ENCODE peak calls at places on chromosomes 6 and 20, in five cellular contexts. One of them, this sample, is unnamed. For H3K9me3, the result is how much of the 10 kb centered on the place peaks cover.

GRCh38 chr20:44522841-44523240 is 971 bp upstream of the SERINC3 start:
- DNase-seq in mammary epithelial cell: no peak
- DNase-seq in IMR-90: no peak
- DNase-seq in SK-N-SH: no peak
- DNase-seq in hepatocyte: no peak
- DNase-seq in this sample: no peak

GRCh38 chr6:46921731-46922130 is at the start of gene ADGRF5:
- DNase-seq in mammary epithelial cell: no peak
- DNase-seq in hepatocyte: no peak
- DNase-seq in IMR-90: no peak
- DNase-seq in SK-N-SH: no peak
- DNase-seq in this sample: no peak

GRCh38 chr6:90015883-90016282 is 121.6 kb downstream of the GJA10 start:
- DNase-seq in mammary epithelial cell: no peak
- DNase-seq in IMR-90: no peak
- DNase-seq in SK-N-SH: no peak
- DNase-seq in hepatocyte: no peak
- DNase-seq in this sample: no peak

GRCh38 chr6:107985701-107986100 is 27.7 kb upstream of the SEC63 start:
- DNase-seq in mammary epithelial cell: no peak
- DNase-seq in IMR-90: no peak
- DNase-seq in SK-N-SH: no peak
- DNase-seq in hepatocyte: no peak
- DNase-seq in this sample: no peak

GRCh38 chr6:52995913-52996685 is 1.0 kb upstream of the GSTA4 start:
- DNase-seq in hepatocyte: peak
- DNase-seq in SK-N-SH: peak
- DNase-seq in IMR-90: peak
- DNase-seq in mammary epithelial cell: peak
- DNase-seq in this sample: no peak

GRCh38 chr6:42505377-42505702 is 53.6 kb upstream of the TRERF1 start:
- DNase-seq in hepatocyte: no peak
- DNase-seq in SK-N-SH: no peak
- DNase-seq in mammary epithelial cell: peak
- DNase-seq in IMR-90: peak
- DNase-seq in this sample: no peak

GRCh38 chr6:117677553-117678131 is 2.4 kb downstream of the NUS1 start:
- DNase-seq in SK-N-SH: no peak
- DNase-seq in mammary epithelial cell: peak
- DNase-seq in hepatocyte: no peak
- DNase-seq in IMR-90: peak
- DNase-seq in this sample: no peak

GRCh38 chr6:7761047-7761446 is 35.1 kb downstream of the BMP6 start:
- DNase-seq in SK-N-SH: no peak
- DNase-seq in hepatocyte: no peak
- DNase-seq in IMR-90: peak
- DNase-seq in mammary epithelial cell: peak
- DNase-seq in this sample: no peak

GRCh38 chr6:97160280-97160679 is 122.7 kb downstream of the MMS22L start:
- DNase-seq in mammary epithelial cell: no peak
- DNase-seq in SK-N-SH: no peak
- DNase-seq in IMR-90: peak
- DNase-seq in hepatocyte: no peak
- DNase-seq in this sample: no peak

GRCh38 chr20:34473262-34473883 is 42.8 kb upstream of the DYNLRB1 start:
- DNase-seq in IMR-90: peak
- DNase-seq in SK-N-SH: peak
- DNase-seq in mammary epithelial cell: peak
- DNase-seq in hepatocyte: peak
- DNase-seq in this sample: peak

GRCh38 chr6:50565004-50565403 is 148.3 kb upstream of the TFAP2D start:
- DNase-seq in mammary epithelial cell: no peak
- DNase-seq in hepatocyte: no peak
- DNase-seq in SK-N-SH: no peak
- DNase-seq in IMR-90: no peak
- DNase-seq in this sample: no peak

GRCh38 chr6:143536461-143536865 is 24.9 kb upstream of the FUCA2 start:
- DNase-seq in IMR-90: peak
- DNase-seq in hepatocyte: no peak
- DNase-seq in mammary epithelial cell: peak
- DNase-seq in SK-N-SH: no peak
- DNase-seq in this sample: no peak

GRCh38 chr6:6131492-6132109 is 124.9 kb upstream of the NRN1 start:
- DNase-seq in IMR-90: no peak
- DNase-seq in mammary epithelial cell: peak
- DNase-seq in SK-N-SH: peak
- DNase-seq in hepatocyte: peak
- DNase-seq in this sample: no peak

GRCh38 chr20:42204261-42204660 is 586.1 kb upstream of the CHD6 start:
- DNase-seq in hepatocyte: peak
- DNase-seq in SK-N-SH: peak
- DNase-seq in mammary epithelial cell: no peak
- DNase-seq in IMR-90: no peak
- DNase-seq in this sample: no peak

GRCh38 chr20:45459606-45460005 is 9.9 kb upstream of the WFDC2 start:
- DNase-seq in SK-N-SH: peak
- DNase-seq in mammary epithelial cell: no peak
- DNase-seq in hepatocyte: no peak
- DNase-seq in IMR-90: peak
- DNase-seq in this sample: no peak

GRCh38 chr20:17635846-17636245 is 46.2 kb downstream of the RRBP1 start:
- DNase-seq in SK-N-SH: no peak
- DNase-seq in mammary epithelial cell: no peak
- DNase-seq in hepatocyte: no peak
- DNase-seq in IMR-90: peak
- DNase-seq in this sample: no peak

GRCh38 chr20:19026121-19026878 is 186.1 kb upstream of the SLC24A3 start:
- DNase-seq in hepatocyte: peak
- DNase-seq in IMR-90: no peak
- DNase-seq in SK-N-SH: no peak
- DNase-seq in mammary epithelial cell: no peak
- DNase-seq in this sample: no peak

GRCh38 chr6:131937219-131937618 is 14.0 kb downstream of the CCN2 start:
- DNase-seq in IMR-90: no peak
- DNase-seq in mammary epithelial cell: no peak
- DNase-seq in SK-N-SH: no peak
- DNase-seq in hepatocyte: no peak
- DNase-seq in this sample: no peak

GRCh38 chr6:142945071-142945445 is at the start of gene HIVEP2:
- DNase-seq in mammary epithelial cell: peak
- DNase-seq in hepatocyte: peak
- DNase-seq in IMR-90: peak
- DNase-seq in SK-N-SH: peak
- DNase-seq in this sample: peak

GRCh38 chr6:62045502-62045901 is 240.5 kb downstream of the KHDRBS2 start:
- DNase-seq in mammary epithelial cell: no peak
- DNase-seq in IMR-90: no peak
- DNase-seq in hepatocyte: no peak
- DNase-seq in SK-N-SH: no peak
- DNase-seq in this sample: no peak

GRCh38 chr20:50335105-50335504 is 144.5 kb downstream of the CEBPB start:
- DNase-seq in hepatocyte: peak
- DNase-seq in IMR-90: peak
- DNase-seq in mammary epithelial cell: peak
- DNase-seq in SK-N-SH: peak
- DNase-seq in this sample: no peak

DNA sequence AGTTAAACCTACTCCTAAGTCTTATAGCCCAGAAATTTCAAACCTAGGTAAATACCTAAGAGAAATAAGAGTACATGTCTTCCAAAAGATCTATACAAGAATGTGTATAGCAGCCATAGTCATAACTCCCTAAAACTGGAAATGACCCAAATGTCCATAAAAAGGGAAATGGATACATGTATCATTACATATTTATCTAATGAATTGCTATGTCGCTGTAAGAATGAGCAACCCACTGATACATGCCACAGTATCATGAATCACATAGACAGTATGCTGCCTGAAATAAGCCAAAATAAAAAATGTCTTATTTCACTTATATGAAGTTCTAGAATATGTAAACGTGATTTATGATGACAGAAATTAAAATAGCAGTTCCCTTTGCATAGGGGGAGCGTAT is 679.5 kb downstream of the MAFB start:
- DNase-seq in mammary epithelial cell: peak
- DNase-seq in IMR-90: peak
- DNase-seq in SK-N-SH: no peak
- DNase-seq in hepatocyte: no peak
- DNase-seq in this sample: no peak
- H3K9me3 ChIP-seq in mammary epithelial cell: under half
- H3K9me3 ChIP-seq in IMR-90: under half
- H3K9me3 ChIP-seq in SK-N-SH: under half
- H3K9me3 ChIP-seq in hepatocyte: under half
- H3K9me3 ChIP-seq in this sample: under half

GRCh38 chr6:113356139-113356538 is 501.0 kb upstream of the MARCKS start:
- DNase-seq in SK-N-SH: no peak
- DNase-seq in mammary epithelial cell: no peak
- DNase-seq in IMR-90: no peak
- DNase-seq in hepatocyte: peak
- DNase-seq in this sample: no peak

GRCh38 chr6:113351183-113351834 is 505.8 kb upstream of the MARCKS start:
- DNase-seq in IMR-90: peak
- DNase-seq in SK-N-SH: no peak
- DNase-seq in hepatocyte: no peak
- DNase-seq in mammary epithelial cell: peak
- DNase-seq in this sample: peak

GRCh38 chr6:113352831-113353230 is 504.3 kb upstream of the MARCKS start:
- DNase-seq in IMR-90: no peak
- DNase-seq in hepatocyte: peak
- DNase-seq in mammary epithelial cell: no peak
- DNase-seq in SK-N-SH: no peak
- DNase-seq in this sample: no peak

GRCh38 chr6:113350521-113350920 is 506.6 kb upstream of the MARCKS start:
- DNase-seq in SK-N-SH: no peak
- DNase-seq in mammary epithelial cell: no peak
- DNase-seq in IMR-90: peak
- DNase-seq in hepatocyte: no peak
- DNase-seq in this sample: no peak

DNA sequence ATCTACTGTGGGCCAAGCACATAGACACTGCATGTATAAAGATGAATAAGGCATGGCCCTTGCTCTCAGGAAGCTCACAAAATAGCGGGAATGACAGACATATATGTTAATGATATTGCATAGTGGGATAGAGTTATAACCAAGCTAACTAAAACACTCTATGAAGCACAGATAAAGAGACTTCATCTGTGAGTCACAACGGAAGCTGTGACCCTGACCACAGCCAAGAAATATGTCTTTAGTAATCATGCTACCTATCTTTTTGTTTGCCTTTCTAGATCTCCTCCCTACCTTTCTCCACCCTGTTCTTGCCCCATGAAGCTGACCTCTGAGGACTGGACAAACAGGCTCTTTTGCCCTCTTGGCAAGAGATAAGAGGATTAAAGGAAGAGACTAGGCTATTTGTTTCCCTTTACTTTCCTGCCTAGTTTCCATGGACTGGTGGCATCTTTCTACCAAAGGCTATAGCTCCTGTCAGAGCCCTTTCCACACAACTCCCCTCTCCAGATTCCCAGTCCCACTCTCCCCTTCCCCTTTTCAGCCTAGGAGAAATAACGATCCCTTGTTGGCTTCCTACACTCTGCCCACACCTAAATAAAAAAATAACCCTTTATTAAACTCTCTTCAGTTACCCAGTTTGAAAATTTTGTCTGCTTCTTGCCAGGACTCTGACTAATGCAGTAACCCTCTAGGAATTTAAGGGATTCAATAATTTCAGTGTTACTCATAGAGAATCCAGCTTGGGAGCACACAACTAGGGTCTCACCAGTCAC is 504.9 kb upstream of the MARCKS start:
- DNase-seq in mammary epithelial cell: peak
- DNase-seq in hepatocyte: peak
- DNase-seq in SK-N-SH: no peak
- DNase-seq in IMR-90: peak
- DNase-seq in this sample: no peak
- H3K4me3 ChIP-seq in mammary epithelial cell: no peak
- H3K4me3 ChIP-seq in hepatocyte: no peak
- H3K4me3 ChIP-seq in SK-N-SH: no peak
- H3K4me3 ChIP-seq in IMR-90: no peak
- H3K4me3 ChIP-seq in this sample: no peak

GRCh38 chr20:46544576-46544975 is 5.9 kb downstream of the OCSTAMP start:
- DNase-seq in SK-N-SH: no peak
- DNase-seq in mammary epithelial cell: no peak
- DNase-seq in IMR-90: peak
- DNase-seq in hepatocyte: no peak
- DNase-seq in this sample: no peak
- TF ChIP-seq CTCF in SK-N-SH: peak
- TF ChIP-seq CTCF in mammary epithelial cell: no peak
- TF ChIP-seq CTCF in IMR-90: no peak
- TF ChIP-seq CTCF in hepatocyte: peak
- TF ChIP-seq CTCF in this sample: no peak

GRCh38 chr6:137839076-137839475 is 28.0 kb upstream of the TNFAIP3 start:
- DNase-seq in hepatocyte: no peak
- DNase-seq in IMR-90: no peak
- DNase-seq in SK-N-SH: no peak
- DNase-seq in mammary epithelial cell: no peak
- DNase-seq in this sample: no peak
- H3K9me3 ChIP-seq in hepatocyte: under half
- H3K9me3 ChIP-seq in IMR-90: under half
- H3K9me3 ChIP-seq in SK-N-SH: under half
- H3K9me3 ChIP-seq in mammary epithelial cell: under half
- H3K9me3 ChIP-seq in this sample: under half

DNA sequence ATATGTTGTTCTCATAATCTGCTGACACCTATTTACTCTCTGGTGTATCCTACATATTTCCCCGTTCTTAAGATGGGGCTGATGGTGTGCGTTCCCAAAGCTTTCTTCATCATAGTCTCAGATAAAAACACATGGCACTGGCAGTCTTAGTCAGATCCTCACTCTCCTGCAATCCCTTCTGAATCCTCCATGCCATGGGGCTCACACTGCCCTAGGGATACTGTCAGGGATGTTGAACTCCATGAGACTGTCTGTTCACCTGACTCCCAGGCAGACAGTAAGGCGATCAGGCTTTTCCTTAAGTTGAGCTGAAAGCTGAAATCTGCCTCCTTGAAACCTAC is 76.0 kb downstream of the SLX4IP start:
- DNase-seq in IMR-90: no peak
- DNase-seq in hepatocyte: peak
- DNase-seq in SK-N-SH: no peak
- DNase-seq in mammary epithelial cell: no peak
- DNase-seq in this sample: no peak
- H3K4me3 ChIP-seq in IMR-90: no peak
- H3K4me3 ChIP-seq in hepatocyte: no peak
- H3K4me3 ChIP-seq in SK-N-SH: no peak
- H3K4me3 ChIP-seq in mammary epithelial cell: no peak
- H3K4me3 ChIP-seq in this sample: no peak